ENCODE peak calls at places on chromosomes 11 and 22, in ten cellular contexts. Z is NCI-H1436; F is AG04450; D is GM23248; O is left colon; H is T-cell; C is naive thymus-derived CD8-positive, alpha-beta T cell; R is right atrium auricular region; T is fibroblast of mammary gland; G is stimulated activated CD4-positive, alpha-beta T cell treated with anti-CD3 and anti-CD28 coated beads, Interleukin-1b, Interleukin-23, amount 100 ng/mL, for 1 hour. I is an unnamed sample.
A peak's percentile ranks its signal among the peaks of the same experiment; 100 is the strongest.

GRCh38 chr11:126148317-126148716 is 63.1 kb downstream of the RPUSD4 start:
- DNase-seq in Z (no peak), F (no peak), D (no peak), O (no peak), H (no peak), C (no peak), R (no peak), T (no peak), G (no peak), I (no peak)

GRCh38 chr22:22556995-22557925 is 1.8 kb downstream of the PRAME start:
- DNase-seq in Z (no peak), F (no peak), D (peak; percentile 9), O (no peak), H (no peak), C (no peak), R (no peak), T (no peak), G (no peak), I (no peak)

GRCh38 chr11:38345286-38345685 is 1747.2 kb upstream of the RAG2 start:
- DNase-seq in Z (no peak), F (no peak), D (no peak), O (no peak), H (no peak), C (no peak), R (no peak), T (no peak), G (no peak), I (no peak)

GRCh38 chr11:123195182-123196059 is at the start of gene CLMP:
- DNase-seq in Z (no peak), F (no peak), D (peak; percentile 89), O (peak; percentile 36), H (no peak), C (no peak), R (no peak), T (peak; percentile 83), G (no peak), I (peak; percentile 70)

GRCh38 chr22:26535499-26535898 is 23.2 kb upstream of the TFIP11 start:
- DNase-seq in Z (no peak), F (no peak), D (no peak), O (no peak), H (no peak), C (no peak), R (no peak), T (no peak), G (no peak), I (no peak)

GRCh38 chr22:46660604-46661201 is 40.5 kb downstream of the GRAMD4 start:
- DNase-seq in Z (peak; percentile 23), F (no peak), D (no peak), O (peak; percentile 73), H (peak; percentile 39), C (no peak), R (no peak), T (no peak), G (no peak), I (no peak)

GRCh38 chr11:1348146-1348545 is 38.7 kb upstream of the TOLLIP start:
- DNase-seq in Z (no peak), F (no peak), D (no peak), O (no peak), H (no peak), C (no peak), R (no peak), T (no peak), G (no peak), I (no peak)

GRCh38 chr11:73761403-73761945 is 600 bp upstream of the RAB6A start:
- DNase-seq in Z (no peak), F (no peak), D (no peak), O (peak; percentile 43), H (no peak), C (no peak), R (no peak), T (no peak), G (no peak), I (no peak)

GRCh38 chr11:76186776-76187279 is 19.5 kb downstream of the WNT11 start:
- DNase-seq in Z (no peak), F (no peak), D (no peak), O (no peak), H (no peak), C (no peak), R (no peak), T (no peak), G (no peak), I (no peak)

GRCh38 chr11:105181521-105181920 is 42.0 kb upstream of the CARD18 start:
- DNase-seq in Z (no peak), F (no peak), D (peak; percentile 53), O (no peak), H (no peak), C (no peak), R (no peak), T (peak; percentile 38), G (no peak), I (peak; percentile 50)

GRCh38 chr22:25109878-25110595 is 89.6 kb upstream of the CRYBB3 start:
- DNase-seq in Z (no peak), F (no peak), D (no peak), O (no peak), H (no peak), C (no peak), R (no peak), T (no peak), G (no peak), I (no peak)

GRCh38 chr22:48646216-48646925 is 1181.3 kb downstream of the BRD1 start:
- DNase-seq in Z (no peak), F (no peak), D (no peak), O (no peak), H (no peak), C (no peak), R (no peak), T (no peak), G (no peak), I (no peak)

GRCh38 chr11:73139476-73140198 is 2.5 kb downstream of the FCHSD2 start:
- DNase-seq in Z (no peak), F (no peak), D (peak; percentile 40), O (no peak), H (no peak), C (no peak), R (no peak), T (peak; percentile 35), G (no peak), I (peak; percentile 50)

GRCh38 chr11:115959098-115959497 is 454.9 kb upstream of the CADM1 start:
- DNase-seq in Z (peak; percentile 40), F (no peak), D (no peak), O (no peak), H (no peak), C (no peak), R (no peak), T (no peak), G (no peak), I (no peak)

GRCh38 chr11:104443387-104443786 is 279.4 kb upstream of the PDGFD start:
- DNase-seq in Z (no peak), F (no peak), D (no peak), O (no peak), H (no peak), C (no peak), R (no peak), T (no peak), G (no peak), I (peak; percentile 42)

GRCh38 chr11:68120212-68121066 is 749 bp downstream of the CHKA start:
- DNase-seq in Z (no peak), F (no peak), D (peak; percentile 58), O (peak; percentile 73), H (peak; percentile 71), C (peak; percentile 76), R (no peak), T (peak; percentile 31), G (no peak), I (peak; percentile 47)

GRCh38 chr11:10108901-10109665 is 184.9 kb downstream of the SBF2 start:
- DNase-seq in Z (no peak), F (no peak), D (peak; percentile 61), O (no peak), H (no peak), C (no peak), R (no peak), T (peak; percentile 70), G (no peak), I (peak; percentile 92)

GRCh38 chr11:72589802-72590761 is 84.1 kb downstream of the PDE2A start:
- DNase-seq in Z (no peak), F (no peak), D (peak; percentile 44), O (peak; percentile 45), H (peak; percentile 56), C (peak; percentile 72), R (no peak), T (peak; percentile 18), G (no peak), I (peak; percentile 16)

GRCh38 chr11:74671520-74672196 is 59.6 kb downstream of the CHRDL2 start:
- DNase-seq in Z (no peak), F (no peak), D (peak; percentile 72), O (no peak), H (no peak), C (no peak), R (no peak), T (peak; percentile 85), G (no peak), I (peak; percentile 53)

GRCh38 chr11:110026823-110027626 is 66.2 kb upstream of the ZC3H12C start:
- DNase-seq in Z (no peak), F (no peak), D (no peak), O (no peak), H (no peak), C (no peak), R (no peak), T (no peak), G (no peak), I (no peak)

GRCh38 chr11:88555829-88556202 is 218.3 kb upstream of the CTSC start:
- DNase-seq in Z (no peak), F (no peak), D (peak; percentile 76), O (no peak), H (no peak), C (no peak), R (no peak), T (peak; percentile 82), G (no peak), I (peak; percentile 90)

GRCh38 chr22:20904008-20904979 is 12.9 kb upstream of the CRKL start:
- DNase-seq in Z (no peak), F (peak; percentile 91), D (peak; percentile 99), O (no peak), H (no peak), C (no peak), R (peak; percentile 62), T (peak; percentile 99), G (no peak), I (peak; percentile 99)

GRCh38 chr11:133659542-133660201 is 127.4 kb upstream of the OPCML start:
- DNase-seq in Z (no peak), F (no peak), D (no peak), O (no peak), H (no peak), C (no peak), R (no peak), T (no peak), G (no peak), I (no peak)